ENCODE peak calls at places on chromosomes 2 and 18, in nine cellular contexts. One of them, this sample, is unnamed.

GRCh38 chr18:58400337-58400885 is 228.5 kb downstream of the ALPK2 start:
- DNase-seq in aorta: no peak
- DNase-seq in PC-9: no peak
- DNase-seq in AG04450: no peak
- DNase-seq in cerebellum: no peak
- DNase-seq in A549: no peak
- DNase-seq in NCI-H1694 treated with DMSO at 0.1 percent for 48 hours: peak
- DNase-seq in psoas muscle: no peak
- DNase-seq in A172: no peak
- DNase-seq in this sample: no peak

GRCh38 chr2:240913810-240914644 is 7.9 kb downstream of the CROCC2 start:
- DNase-seq in aorta: peak
- DNase-seq in PC-9: no peak
- DNase-seq in AG04450: no peak
- DNase-seq in cerebellum: peak
- DNase-seq in A549: peak
- DNase-seq in NCI-H1694 treated with DMSO at 0.1 percent for 48 hours: peak
- DNase-seq in psoas muscle: peak
- DNase-seq in A172: peak
- DNase-seq in this sample: no peak

GRCh38 chr2:12543452-12544220 is 173.1 kb upstream of the TRIB2 start:
- DNase-seq in aorta: no peak
- DNase-seq in PC-9: no peak
- DNase-seq in AG04450: no peak
- DNase-seq in cerebellum: no peak
- DNase-seq in A549: no peak
- DNase-seq in NCI-H1694 treated with DMSO at 0.1 percent for 48 hours: no peak
- DNase-seq in psoas muscle: no peak
- DNase-seq in A172: no peak
- DNase-seq in this sample: no peak

GRCh38 chr2:229160180-229160579 is 110.9 kb downstream of the PID1 start:
- DNase-seq in aorta: no peak
- DNase-seq in PC-9: no peak
- DNase-seq in AG04450: no peak
- DNase-seq in cerebellum: no peak
- DNase-seq in A549: no peak
- DNase-seq in NCI-H1694 treated with DMSO at 0.1 percent for 48 hours: no peak
- DNase-seq in psoas muscle: no peak
- DNase-seq in A172: no peak
- DNase-seq in this sample: peak

GRCh38 chr2:37625781-37626548 is 45.5 kb downstream of the CDC42EP3 start:
- DNase-seq in aorta: no peak
- DNase-seq in PC-9: no peak
- DNase-seq in AG04450: no peak
- DNase-seq in cerebellum: no peak
- DNase-seq in A549: no peak
- DNase-seq in NCI-H1694 treated with DMSO at 0.1 percent for 48 hours: no peak
- DNase-seq in psoas muscle: no peak
- DNase-seq in A172: peak
- DNase-seq in this sample: no peak

GRCh38 chr2:206211657-206212255 is 52.1 kb downstream of the EEF1B2 start:
- DNase-seq in aorta: no peak
- DNase-seq in PC-9: peak
- DNase-seq in AG04450: no peak
- DNase-seq in cerebellum: no peak
- DNase-seq in A549: peak
- DNase-seq in NCI-H1694 treated with DMSO at 0.1 percent for 48 hours: no peak
- DNase-seq in psoas muscle: no peak
- DNase-seq in A172: peak
- DNase-seq in this sample: no peak

GRCh38 chr2:172208881-172209325 is 106.2 kb upstream of the DLX2 start:
- DNase-seq in aorta: no peak
- DNase-seq in PC-9: peak
- DNase-seq in AG04450: no peak
- DNase-seq in cerebellum: no peak
- DNase-seq in A549: no peak
- DNase-seq in NCI-H1694 treated with DMSO at 0.1 percent for 48 hours: no peak
- DNase-seq in psoas muscle: no peak
- DNase-seq in A172: peak
- DNase-seq in this sample: no peak

GRCh38 chr2:238238766-238239551 is 879 bp downstream of the HES6 start:
- DNase-seq in aorta: peak
- DNase-seq in PC-9: no peak
- DNase-seq in AG04450: no peak
- DNase-seq in cerebellum: no peak
- DNase-seq in A549: no peak
- DNase-seq in NCI-H1694 treated with DMSO at 0.1 percent for 48 hours: no peak
- DNase-seq in psoas muscle: peak
- DNase-seq in A172: no peak
- DNase-seq in this sample: peak

GRCh38 chr2:219656523-219656922 is 29.1 kb downstream of the SLC4A3 start:
- DNase-seq in aorta: no peak
- DNase-seq in PC-9: no peak
- DNase-seq in AG04450: no peak
- DNase-seq in cerebellum: no peak
- DNase-seq in A549: no peak
- DNase-seq in NCI-H1694 treated with DMSO at 0.1 percent for 48 hours: no peak
- DNase-seq in psoas muscle: no peak
- DNase-seq in A172: peak
- DNase-seq in this sample: no peak

GRCh38 chr2:121944072-121944829 is 188.8 kb downstream of the TSN start:
- DNase-seq in aorta: no peak
- DNase-seq in PC-9: no peak
- DNase-seq in AG04450: no peak
- DNase-seq in cerebellum: no peak
- DNase-seq in A549: peak
- DNase-seq in NCI-H1694 treated with DMSO at 0.1 percent for 48 hours: no peak
- DNase-seq in psoas muscle: no peak
- DNase-seq in A172: peak
- DNase-seq in this sample: no peak

GRCh38 chr2:158464426-158465281 is 7.9 kb downstream of the PKP4 start:
- DNase-seq in aorta: no peak
- DNase-seq in PC-9: no peak
- DNase-seq in AG04450: no peak
- DNase-seq in cerebellum: no peak
- DNase-seq in A549: peak
- DNase-seq in NCI-H1694 treated with DMSO at 0.1 percent for 48 hours: peak
- DNase-seq in psoas muscle: no peak
- DNase-seq in A172: no peak
- DNase-seq in this sample: peak

GRCh38 chr2:130341562-130342019 is 1.1 kb upstream of the IMP4 start:
- DNase-seq in aorta: no peak
- DNase-seq in PC-9: no peak
- DNase-seq in AG04450: no peak
- DNase-seq in cerebellum: no peak
- DNase-seq in A549: no peak
- DNase-seq in NCI-H1694 treated with DMSO at 0.1 percent for 48 hours: no peak
- DNase-seq in psoas muscle: no peak
- DNase-seq in A172: no peak
- DNase-seq in this sample: no peak

GRCh38 chr18:74990563-74991081 is 218.3 kb downstream of the PTGR3 start:
- DNase-seq in aorta: no peak
- DNase-seq in PC-9: no peak
- DNase-seq in AG04450: no peak
- DNase-seq in cerebellum: no peak
- DNase-seq in A549: no peak
- DNase-seq in NCI-H1694 treated with DMSO at 0.1 percent for 48 hours: no peak
- DNase-seq in psoas muscle: no peak
- DNase-seq in A172: no peak
- DNase-seq in this sample: no peak

GRCh38 chr18:73942081-73942625 is 205.5 kb downstream of the FBXO15 start:
- DNase-seq in aorta: no peak
- DNase-seq in PC-9: no peak
- DNase-seq in AG04450: no peak
- DNase-seq in cerebellum: no peak
- DNase-seq in A549: no peak
- DNase-seq in NCI-H1694 treated with DMSO at 0.1 percent for 48 hours: no peak
- DNase-seq in psoas muscle: no peak
- DNase-seq in A172: no peak
- DNase-seq in this sample: peak